ENCODE peak calls at places on chromosomes 4 and X, in seven cellular contexts. Q is stimulated activated CD4-positive, alpha-beta T cell treated with anti-CD3 and anti-CD28 coated beads, Interleukin-4, amount 100 ng/mL, for 48 hours; C is kidney; Z is ELR; V is BJ; H is activated CD4-positive, alpha-beta T cell treated with anti-CD3 and anti-CD28 coated beads, Interleukin-2, amount 50 U/mL, for 1 hour; W is activated effector memory CD4-positive, alpha-beta T cell treated with Interleukin-2 at 50 U/mL for 16 hours. S is an unnamed sample.

GRCh38 chr4:168274871-168275270 is 43.7 kb downstream of the DDX60 start:
- DNase-seq in Q (no peak), C (no peak), Z (no peak), V (no peak), H (no peak), W (no peak), S (no peak)

GRCh38 chrX:70979136-70979762 is 48.4 kb upstream of the SLC7A3 start:
- DNase-seq in Q (no peak), C (no peak), Z (peak; percentile 51), V (no peak), H (no peak), W (no peak), S (no peak)

GRCh38 chr4:184962125-184962638 is 56.1 kb upstream of the HELT start:
- DNase-seq in Q (no peak), C (no peak), Z (no peak), V (no peak), H (no peak), W (no peak), S (no peak)

GRCh38 chr4:48194986-48195773 is 61.1 kb upstream of the TXK start:
- DNase-seq in Q (no peak), C (no peak), Z (peak; percentile 20), V (peak; percentile 22), H (no peak), W (no peak), S (no peak)

GRCh38 chrX:10549280-10549679 is 71.1 kb downstream of the MID1 start:
- DNase-seq in Q (no peak), C (no peak), Z (peak; percentile 57), V (no peak), H (no peak), W (no peak), S (no peak)

GRCh38 chr4:77817304-77818076 is 1.7 kb downstream of the CNOT6L start:
- DNase-seq in Q (no peak), C (no peak), Z (peak; percentile 5), V (no peak), H (no peak), W (no peak), S (peak; percentile 26)

GRCh38 chrX:137428251-137428661 is 137.7 kb upstream of the ZIC3 start:
- DNase-seq in Q (no peak), C (peak; percentile 41), Z (no peak), V (no peak), H (no peak), W (no peak), S (no peak)

GRCh38 chr4:110793890-110794588 is 171.2 kb upstream of the PITX2 start:
- DNase-seq in Q (no peak), C (no peak), Z (no peak), V (no peak), H (no peak), W (no peak), S (no peak)

GRCh38 chr4:18318682-18319410 is 297.3 kb upstream of the LCORL start:
- DNase-seq in Q (no peak), C (peak; percentile 68), Z (no peak), V (no peak), H (no peak), W (no peak), S (peak; percentile 2)

GRCh38 chr4:1234811-1235292 is 14.1 kb downstream of the CTBP1 start:
- DNase-seq in Q (no peak), C (peak; percentile 56), Z (no peak), V (no peak), H (no peak), W (no peak), S (no peak)

GRCh38 chrX:40727093-40727492 is 8.2 kb downstream of the MED14 start:
- DNase-seq in Q (no peak), C (no peak), Z (no peak), V (no peak), H (no peak), W (no peak), S (no peak)

GRCh38 chrX:13373027-13373806 is 53.4 kb upstream of the ATXN3L start:
- DNase-seq in Q (peak; percentile 7), C (no peak), Z (no peak), V (no peak), H (no peak), W (no peak), S (no peak)

GRCh38 chrX:19775830-19776498 is 111.4 kb downstream of the SH3KBP1 start:
- DNase-seq in Q (no peak), C (no peak), Z (no peak), V (no peak), H (no peak), W (no peak), S (no peak)

GRCh38 chrX:40058719-40059118 is 39.0 kb downstream of the BCOR start:
- DNase-seq in Q (no peak), C (peak; percentile 85), Z (no peak), V (no peak), H (no peak), W (no peak), S (no peak)

GRCh38 chr4:128427832-128428366 is 140.3 kb upstream of the PGRMC2 start:
- DNase-seq in Q (no peak), C (no peak), Z (peak; percentile 85), V (peak; percentile 28), H (no peak), W (no peak), S (peak; percentile 33)

GRCh38 chrX:106649523-106650428 is 38.0 kb downstream of the RADX start:
- DNase-seq in Q (no peak), C (no peak), Z (no peak), V (no peak), H (no peak), W (no peak), S (no peak)

GRCh38 chr4:5784960-5785611 is 74.1 kb downstream of the EVC start:
- DNase-seq in Q (no peak), C (peak; percentile 35), Z (no peak), V (no peak), H (no peak), W (no peak), S (no peak)

GRCh38 chrX:72620550-72621145 is 48.0 kb upstream of the HDAC8 start:
- DNase-seq in Q (peak; percentile 31), C (peak; percentile 78), Z (peak; percentile 88), V (peak; percentile 27), H (no peak), W (no peak), S (peak; percentile 31)

GRCh38 chr4:172142331-172142738 is 329.1 kb downstream of the GALNTL6 start:
- DNase-seq in Q (no peak), C (no peak), Z (peak; percentile 71), V (no peak), H (no peak), W (no peak), S (no peak)

GRCh38 chr4:54428940-54429339 is 199.8 kb downstream of the PDGFRA start:
- DNase-seq in Q (no peak), C (no peak), Z (no peak), V (no peak), H (no peak), W (no peak), S (no peak)

GRCh38 chrX:53373307-53373706 is 49.1 kb downstream of the SMC1A start:
- DNase-seq in Q (no peak), C (no peak), Z (no peak), V (no peak), H (no peak), W (no peak), S (no peak)

GRCh38 chrX:101658661-101659477 is 781 bp downstream of the ARMCX2 start:
- DNase-seq in Q (peak; percentile 60), C (peak; percentile 90), Z (peak; percentile 58), V (no peak), H (peak; percentile 52), W (peak; percentile 40), S (peak; percentile 72)

GRCh38 chr4:173199553-173199952 is 30.9 kb downstream of the GALNT7 start:
- DNase-seq in Q (no peak), C (no peak), Z (no peak), V (no peak), H (no peak), W (no peak), S (no peak)

GRCh38 chr4:108141213-108142045 is 27.3 kb downstream of the LEF1 start:
- DNase-seq in Q (no peak), C (no peak), Z (no peak), V (no peak), H (no peak), W (no peak), S (no peak)

GRCh38 chr4:71239365-71239764 is 99.5 kb upstream of the SLC4A4 start:
- DNase-seq in Q (no peak), C (no peak), Z (peak; percentile 61), V (peak; percentile 15), H (no peak), W (no peak), S (no peak)

GRCh38 chrX:77087529-77088169 is 359.5 kb upstream of the FGF16 start:
- DNase-seq in Q (no peak), C (no peak), Z (no peak), V (no peak), H (no peak), W (no peak), S (no peak)

GRCh38 chr4:149344436-149344835 is 471.2 kb downstream of the IQCM start:
- DNase-seq in Q (no peak), C (no peak), Z (peak; percentile 84), V (peak; percentile 5), H (no peak), W (no peak), S (no peak)